ENCODE peak calls at places on chromosomes 5 and 9, in seven cellular contexts. One of them, this sample, is unnamed.

GRCh38 chr5:67283988-67284457 is 87.4 kb upstream of the CD180 start:
- DNase-seq in HCT116: no peak
- DNase-seq in GM12878: no peak
- DNase-seq in stomach: no peak
- DNase-seq in GM23338: no peak
- DNase-seq in sigmoid colon: no peak
- DNase-seq in HL-60: no peak
- DNase-seq in this sample: no peak

GRCh38 chr9:12680757-12681156 is 12.4 kb upstream of the TYRP1 start:
- DNase-seq in GM12878: no peak
- DNase-seq in stomach: no peak
- DNase-seq in GM23338: peak
- DNase-seq in HCT116: no peak
- DNase-seq in HL-60: no peak
- DNase-seq in sigmoid colon: no peak
- DNase-seq in this sample: no peak

GRCh38 chr5:35061216-35061615 is 13.5 kb upstream of the AGXT2 start:
- DNase-seq in stomach: no peak
- DNase-seq in HCT116: no peak
- DNase-seq in GM12878: no peak
- DNase-seq in HL-60: no peak
- DNase-seq in GM23338: no peak
- DNase-seq in sigmoid colon: peak
- DNase-seq in this sample: no peak

GRCh38 chr5:64149268-64149667 is 16.4 kb upstream of the RNF180 start:
- DNase-seq in sigmoid colon: no peak
- DNase-seq in HL-60: no peak
- DNase-seq in GM12878: no peak
- DNase-seq in stomach: no peak
- DNase-seq in GM23338: no peak
- DNase-seq in HCT116: no peak
- DNase-seq in this sample: no peak

GRCh38 chr5:148145916-148146315 is 22.4 kb upstream of the SPINK14 start:
- DNase-seq in GM12878: no peak
- DNase-seq in HL-60: no peak
- DNase-seq in HCT116: no peak
- DNase-seq in sigmoid colon: no peak
- DNase-seq in GM23338: peak
- DNase-seq in stomach: peak
- DNase-seq in this sample: no peak

GRCh38 chr9:113973963-113974413 is 97.9 kb downstream of the ZNF618 start:
- DNase-seq in HCT116: no peak
- DNase-seq in HL-60: no peak
- DNase-seq in sigmoid colon: no peak
- DNase-seq in GM12878: no peak
- DNase-seq in stomach: peak
- DNase-seq in GM23338: no peak
- DNase-seq in this sample: no peak

GRCh38 chr9:132147839-132148238 is 14.0 kb upstream of the NTNG2 start:
- DNase-seq in GM23338: no peak
- DNase-seq in HL-60: no peak
- DNase-seq in stomach: no peak
- DNase-seq in GM12878: no peak
- DNase-seq in HCT116: no peak
- DNase-seq in sigmoid colon: no peak
- DNase-seq in this sample: no peak

GRCh38 chr9:91177661-91178280 is 183.9 kb downstream of the AUH start:
- DNase-seq in HCT116: no peak
- DNase-seq in sigmoid colon: no peak
- DNase-seq in HL-60: no peak
- DNase-seq in GM23338: no peak
- DNase-seq in stomach: peak
- DNase-seq in GM12878: no peak
- DNase-seq in this sample: no peak

GRCh38 chr5:139108056-139108811 is 89.9 kb downstream of the SIL1 start:
- DNase-seq in sigmoid colon: no peak
- DNase-seq in stomach: no peak
- DNase-seq in HCT116: no peak
- DNase-seq in GM12878: no peak
- DNase-seq in GM23338: no peak
- DNase-seq in HL-60: no peak
- DNase-seq in this sample: no peak

GRCh38 chr5:95725937-95726810 is 5.0 kb upstream of the RHOBTB3 start:
- DNase-seq in GM23338: no peak
- DNase-seq in HCT116: no peak
- DNase-seq in GM12878: no peak
- DNase-seq in stomach: no peak
- DNase-seq in sigmoid colon: no peak
- DNase-seq in HL-60: no peak
- DNase-seq in this sample: no peak

GRCh38 chr9:120557205-120557604 is 22.8 kb downstream of the CDK5RAP2 start:
- DNase-seq in HL-60: no peak
- DNase-seq in GM12878: no peak
- DNase-seq in sigmoid colon: no peak
- DNase-seq in HCT116: no peak
- DNase-seq in stomach: no peak
- DNase-seq in GM23338: no peak
- DNase-seq in this sample: no peak

GRCh38 chr9:124458441-124458840 is 8.2 kb downstream of the ADGRD2 start:
- DNase-seq in GM12878: no peak
- DNase-seq in HCT116: no peak
- DNase-seq in sigmoid colon: peak
- DNase-seq in stomach: no peak
- DNase-seq in GM23338: no peak
- DNase-seq in HL-60: no peak
- DNase-seq in this sample: no peak

GRCh38 chr5:27124590-27124989 is 86.2 kb upstream of the CDH9 start:
- DNase-seq in GM12878: no peak
- DNase-seq in sigmoid colon: no peak
- DNase-seq in stomach: no peak
- DNase-seq in GM23338: peak
- DNase-seq in HL-60: no peak
- DNase-seq in HCT116: no peak
- DNase-seq in this sample: no peak

GRCh38 chr9:134188421-134189166 is 24.2 kb upstream of the RNU6ATAC start:
- DNase-seq in GM12878: no peak
- DNase-seq in stomach: no peak
- DNase-seq in HL-60: no peak
- DNase-seq in HCT116: no peak
- DNase-seq in sigmoid colon: peak
- DNase-seq in GM23338: no peak
- DNase-seq in this sample: peak

GRCh38 chr5:145830594-145830993 is 4.5 kb downstream of the PRELID2 start:
- DNase-seq in sigmoid colon: no peak
- DNase-seq in HCT116: no peak
- DNase-seq in GM23338: no peak
- DNase-seq in HL-60: no peak
- DNase-seq in stomach: no peak
- DNase-seq in GM12878: no peak
- DNase-seq in this sample: no peak

GRCh38 chr5:29037716-29038115 is 1999.3 kb upstream of the CDH9 start:
- DNase-seq in GM12878: no peak
- DNase-seq in HL-60: no peak
- DNase-seq in sigmoid colon: no peak
- DNase-seq in stomach: no peak
- DNase-seq in GM23338: no peak
- DNase-seq in HCT116: no peak
- DNase-seq in this sample: no peak

GRCh38 chr9:7137571-7137970 is 379.8 kb downstream of the KDM4C start:
- DNase-seq in HL-60: no peak
- DNase-seq in sigmoid colon: no peak
- DNase-seq in GM12878: no peak
- DNase-seq in GM23338: no peak
- DNase-seq in stomach: no peak
- DNase-seq in HCT116: no peak
- DNase-seq in this sample: no peak

GRCh38 chr5:138981131-138981530 is 106.0 kb upstream of the LRRTM2 start:
- DNase-seq in GM23338: no peak
- DNase-seq in GM12878: no peak
- DNase-seq in stomach: no peak
- DNase-seq in sigmoid colon: no peak
- DNase-seq in HL-60: no peak
- DNase-seq in HCT116: no peak
- DNase-seq in this sample: no peak

GRCh38 chr5:65927497-65928340 is 1.3 kb downstream of the ERBIN start:
- DNase-seq in GM23338: peak
- DNase-seq in sigmoid colon: no peak
- DNase-seq in HCT116: no peak
- DNase-seq in HL-60: no peak
- DNase-seq in GM12878: no peak
- DNase-seq in stomach: no peak
- DNase-seq in this sample: no peak

GRCh38 chr5:173726848-173727557 is 110.6 kb upstream of the BOD1 start:
- DNase-seq in HL-60: no peak
- DNase-seq in GM12878: no peak
- DNase-seq in GM23338: no peak
- DNase-seq in HCT116: no peak
- DNase-seq in stomach: no peak
- DNase-seq in sigmoid colon: no peak
- DNase-seq in this sample: no peak

GRCh38 chr5:15533124-15533893 is 33.3 kb downstream of the FBXL7 start:
- DNase-seq in GM12878: no peak
- DNase-seq in sigmoid colon: no peak
- DNase-seq in stomach: no peak
- DNase-seq in GM23338: no peak
- DNase-seq in HL-60: no peak
- DNase-seq in HCT116: no peak
- DNase-seq in this sample: no peak

GRCh38 chr5:175569701-175570100 is 88.2 kb upstream of the HRH2 start:
- DNase-seq in HL-60: no peak
- DNase-seq in HCT116: no peak
- DNase-seq in stomach: no peak
- DNase-seq in sigmoid colon: no peak
- DNase-seq in GM12878: no peak
- DNase-seq in GM23338: no peak
- DNase-seq in this sample: no peak

GRCh38 chr5:59342181-59342580 is 551.3 kb downstream of the PDE4D start:
- DNase-seq in sigmoid colon: no peak
- DNase-seq in GM23338: no peak
- DNase-seq in GM12878: no peak
- DNase-seq in stomach: no peak
- DNase-seq in HL-60: no peak
- DNase-seq in HCT116: no peak
- DNase-seq in this sample: no peak

GRCh38 chr5:29085142-29085541 is 2046.8 kb upstream of the CDH9 start:
- DNase-seq in HCT116: no peak
- DNase-seq in GM23338: no peak
- DNase-seq in stomach: no peak
- DNase-seq in HL-60: no peak
- DNase-seq in sigmoid colon: no peak
- DNase-seq in GM12878: no peak
- DNase-seq in this sample: no peak

GRCh38 chr9:135404451-135405144 is 75.0 kb upstream of the PPP1R26 start:
- DNase-seq in sigmoid colon: no peak
- DNase-seq in HL-60: no peak
- DNase-seq in HCT116: no peak
- DNase-seq in GM23338: no peak
- DNase-seq in GM12878: no peak
- DNase-seq in stomach: no peak
- DNase-seq in this sample: no peak

GRCh38 chr5:172370648-172371248 is 83.6 kb downstream of the SH3PXD2B start:
- DNase-seq in stomach: peak
- DNase-seq in GM12878: no peak
- DNase-seq in sigmoid colon: no peak
- DNase-seq in HCT116: peak
- DNase-seq in HL-60: no peak
- DNase-seq in GM23338: peak
- DNase-seq in this sample: no peak

GRCh38 chr9:129486496-129487306 is 134.2 kb downstream of the C9orf50 start:
- DNase-seq in GM23338: no peak
- DNase-seq in HCT116: no peak
- DNase-seq in GM12878: no peak
- DNase-seq in HL-60: no peak
- DNase-seq in stomach: peak
- DNase-seq in sigmoid colon: peak
- DNase-seq in this sample: no peak
- TF ChIP-seq POLR2AphosphoS5 in GM23338: no peak
- TF ChIP-seq POLR2AphosphoS5 in HCT116: no peak
- TF ChIP-seq POLR2AphosphoS5 in GM12878: no peak
- TF ChIP-seq POLR2AphosphoS5 in HL-60: no peak
- TF ChIP-seq POLR2AphosphoS5 in stomach: peak
- TF ChIP-seq POLR2AphosphoS5 in sigmoid colon: peak
- TF ChIP-seq POLR2AphosphoS5 in this sample: no peak

GRCh38 chr9:128901379-128901778 is 19.4 kb upstream of the PHYHD1 start:
- DNase-seq in HL-60: no peak
- DNase-seq in HCT116: no peak
- DNase-seq in GM23338: no peak
- DNase-seq in stomach: no peak
- DNase-seq in sigmoid colon: no peak
- DNase-seq in GM12878: no peak
- DNase-seq in this sample: no peak

GRCh38 chr9:128902351-128903078 is 18.3 kb upstream of the PHYHD1 start:
- DNase-seq in stomach: peak
- DNase-seq in HCT116: no peak
- DNase-seq in HL-60: peak
- DNase-seq in GM23338: no peak
- DNase-seq in GM12878: no peak
- DNase-seq in sigmoid colon: no peak
- DNase-seq in this sample: peak

GRCh38 chr9:128903079-128903461 is 17.7 kb upstream of the PHYHD1 start:
- DNase-seq in HCT116: no peak
- DNase-seq in sigmoid colon: no peak
- DNase-seq in GM12878: no peak
- DNase-seq in GM23338: no peak
- DNase-seq in stomach: no peak
- DNase-seq in HL-60: no peak
- DNase-seq in this sample: no peak

GRCh38 chr9:128899566-128900322 is 17.8 kb downstream of the LRRC8A start:
- DNase-seq in stomach: no peak
- DNase-seq in GM23338: no peak
- DNase-seq in sigmoid colon: no peak
- DNase-seq in GM12878: no peak
- DNase-seq in HCT116: no peak
- DNase-seq in HL-60: no peak
- DNase-seq in this sample: no peak

GRCh38 chr9:128901822-128902221 is 19.0 kb upstream of the PHYHD1 start:
- DNase-seq in sigmoid colon: no peak
- DNase-seq in HL-60: no peak
- DNase-seq in HCT116: no peak
- DNase-seq in GM12878: no peak
- DNase-seq in GM23338: no peak
- DNase-seq in stomach: no peak
- DNase-seq in this sample: no peak
- TF ChIP-seq POLR2AphosphoS5 in sigmoid colon: no peak
- TF ChIP-seq POLR2AphosphoS5 in HL-60: no peak
- TF ChIP-seq POLR2AphosphoS5 in HCT116: no peak
- TF ChIP-seq POLR2AphosphoS5 in GM12878: no peak
- TF ChIP-seq POLR2AphosphoS5 in GM23338: no peak
- TF ChIP-seq POLR2AphosphoS5 in stomach: no peak
- TF ChIP-seq POLR2AphosphoS5 in this sample: no peak

GRCh38 chr5:140639093-140639821 is at the start of gene TMCO6:
- DNase-seq in sigmoid colon: peak
- DNase-seq in GM23338: peak
- DNase-seq in HL-60: peak
- DNase-seq in HCT116: peak
- DNase-seq in GM12878: peak
- DNase-seq in stomach: peak
- DNase-seq in this sample: peak
- TF ChIP-seq POLR2AphosphoS5 in sigmoid colon: peak
- TF ChIP-seq POLR2AphosphoS5 in GM23338: peak
- TF ChIP-seq POLR2AphosphoS5 in HL-60: peak
- TF ChIP-seq POLR2AphosphoS5 in HCT116: peak
- TF ChIP-seq POLR2AphosphoS5 in GM12878: peak
- TF ChIP-seq POLR2AphosphoS5 in stomach: peak
- TF ChIP-seq POLR2AphosphoS5 in this sample: peak

GRCh38 chr5:84260939-84261338 is 123.7 kb downstream of the EDIL3 start:
- DNase-seq in HL-60: no peak
- DNase-seq in sigmoid colon: no peak
- DNase-seq in GM12878: no peak
- DNase-seq in GM23338: no peak
- DNase-seq in stomach: no peak
- DNase-seq in HCT116: no peak
- DNase-seq in this sample: no peak
- TF ChIP-seq POLR2AphosphoS5 in HL-60: no peak
- TF ChIP-seq POLR2AphosphoS5 in sigmoid colon: no peak
- TF ChIP-seq POLR2AphosphoS5 in GM12878: no peak
- TF ChIP-seq POLR2AphosphoS5 in GM23338: no peak
- TF ChIP-seq POLR2AphosphoS5 in stomach: no peak
- TF ChIP-seq POLR2AphosphoS5 in HCT116: no peak
- TF ChIP-seq POLR2AphosphoS5 in this sample: no peak